ENCODE peak calls at places on chromosomes 5 and 9, in nine cellular contexts. Z, C, D, T, X, G, O, Y and R are unnamed samples.

GRCh38 chr9:129162901-129163670 is 15.0 kb downstream of the IER5L start:
- DNase-seq in D (no peak), Y (no peak), O (no peak), C (no peak), X (no peak), Z (no peak), T (no peak), G (no peak), R (no peak)

GRCh38 chr5:175606409-175606808 is 51.5 kb upstream of the HRH2 start:
- DNase-seq in C (no peak), T (no peak), Y (no peak), X (no peak), O (no peak), Z (no peak), G (no peak), D (no peak), R (no peak)

GRCh38 chr9:75197521-75197920 is 109.2 kb downstream of the OSTF1 start:
- DNase-seq in Z (no peak), O (no peak), C (no peak), D (no peak), T (no peak), Y (no peak), X (no peak), G (no peak), R (no peak)

GRCh38 chr9:37769306-37769705 is 15.6 kb downstream of the EXOSC3 start:
- DNase-seq in Y (no peak), G (no peak), X (no peak), T (no peak), O (no peak), C (no peak), D (no peak), Z (no peak), R (no peak)

GRCh38 chr5:141172381-141173204 is at the start of gene PCDHB7:
- DNase-seq in C (peak), D (no peak), Y (peak), X (peak), G (peak), T (peak), Z (peak), O (no peak), R (no peak)

GRCh38 chr5:152723482-152723881 is 318.4 kb upstream of the NMUR2 start:
- DNase-seq in Z (no peak), T (no peak), D (no peak), G (no peak), Y (no peak), X (no peak), O (no peak), C (no peak), R (no peak)

GRCh38 chr9:706606-707451 is 134.7 kb upstream of the DMRT1 start:
- DNase-seq in T (peak), O (peak), D (no peak), C (peak), G (peak), Y (peak), Z (no peak), X (peak), R (peak)

GRCh38 chr5:119179857-119180641 is 109.2 kb downstream of the DMXL1 start:
- DNase-seq in Z (no peak), D (peak), G (no peak), Y (no peak), C (no peak), O (no peak), X (peak), T (no peak), R (no peak)

GRCh38 chr5:147560982-147561381 is 51.1 kb upstream of the DPYSL3 start:
- DNase-seq in O (no peak), Y (no peak), Z (no peak), C (no peak), T (no peak), G (no peak), D (no peak), X (no peak), R (no peak)

GRCh38 chr5:133849116-133849515 is 119.3 kb downstream of the C5orf15 start:
- DNase-seq in Z (no peak), C (no peak), T (no peak), G (no peak), D (no peak), O (no peak), X (no peak), Y (no peak), R (no peak)

GRCh38 chr9:133238851-133239532 is 29.9 kb upstream of the OBP2B start:
- DNase-seq in X (no peak), Z (peak), T (peak), G (peak), C (peak), O (peak), D (no peak), Y (peak), R (peak)

GRCh38 chr5:83718195-83718825 is 2.3 kb downstream of the HAPLN1 start:
- DNase-seq in X (peak), Y (peak), O (no peak), G (peak), C (peak), T (peak), D (peak), Z (peak), R (peak)

GRCh38 chr5:17343675-17344074 is 126.2 kb downstream of the BASP1 start:
- DNase-seq in Y (no peak), G (no peak), T (no peak), O (no peak), C (no peak), Z (peak), X (peak), D (peak), R (no peak)

GRCh38 chr9:90441814-90442213 is 200.8 kb downstream of the DIRAS2 start:
- DNase-seq in D (no peak), G (no peak), Z (peak), C (peak), T (no peak), Y (no peak), X (no peak), O (no peak), R (no peak)

GRCh38 chr5:72347801-72348305 is 27.7 kb downstream of the PTCD2 start:
- DNase-seq in O (no peak), D (peak), T (no peak), G (no peak), Y (no peak), Z (peak), X (peak), C (no peak), R (no peak)

GRCh38 chr5:160466889-160467554 is 45.4 kb downstream of the PTTG1 start:
- DNase-seq in C (no peak), Z (no peak), X (peak), D (no peak), Y (no peak), G (no peak), T (no peak), O (no peak), R (no peak)

GRCh38 chr9:18032636-18033035 is 441.3 kb upstream of the ADAMTSL1 start:
- DNase-seq in T (no peak), Y (no peak), X (no peak), C (no peak), D (no peak), G (no peak), O (no peak), Z (no peak), R (no peak)

GRCh38 chr5:10702040-10702629 is 58.9 kb downstream of the DAP start:
- DNase-seq in G (no peak), O (no peak), Z (no peak), D (no peak), Y (no peak), C (no peak), X (peak), T (no peak), R (no peak)

GRCh38 chr5:122295138-122295537 is 16.9 kb upstream of the SNCAIP start:
- DNase-seq in D (no peak), G (no peak), T (no peak), Z (no peak), Y (peak), C (peak), X (no peak), O (no peak), R (no peak)

GRCh38 chr5:54383225-54383624 is 72.3 kb upstream of the HSPB3 start:
- DNase-seq in X (peak), G (no peak), O (no peak), T (no peak), Y (no peak), D (no peak), Z (no peak), C (no peak), R (no peak)

GRCh38 chr5:179464631-179465030 is 85.7 kb upstream of the RUFY1 start:
- DNase-seq in G (no peak), D (no peak), Z (no peak), X (no peak), C (no peak), O (no peak), Y (no peak), T (no peak), R (no peak)

GRCh38 chr9:98168153-98168780 is 24.2 kb downstream of the CORO2A start:
- DNase-seq in C (peak), O (no peak), Z (no peak), X (no peak), G (no peak), Y (no peak), D (no peak), T (no peak), R (no peak)

GRCh38 chr9:78821126-78821822 is 524.3 kb downstream of the PSAT1 start:
- DNase-seq in G (peak), D (no peak), Y (peak), C (peak), T (no peak), Z (peak), X (peak), O (no peak), R (no peak)

GRCh38 chr9:106864533-106865143 is 1.7 kb downstream of the ZNF462 start:
- DNase-seq in X (peak), Z (peak), Y (no peak), C (peak), G (no peak), T (no peak), O (no peak), D (no peak), R (no peak)

GRCh38 chr9:75133396-75133795 is 45.1 kb downstream of the OSTF1 start:
- DNase-seq in Z (no peak), Y (no peak), D (no peak), G (no peak), O (no peak), C (peak), T (no peak), X (no peak), R (no peak)

GRCh38 chr5:177312649-177313181 is 1.0 kb upstream of the MXD3 start:
- DNase-seq in X (no peak), O (no peak), C (no peak), T (peak), Y (no peak), Z (no peak), G (no peak), D (no peak), R (peak)

GRCh38 chr5:176533894-176534611 is 3.1 kb downstream of the RNF44 start:
- DNase-seq in D (no peak), Z (peak), C (peak), Y (no peak), O (no peak), G (peak), X (peak), T (peak), R (peak)